ENCODE peak calls at places on chromosomes 16 and 17, in four cellular contexts. A is prostate gland, N is IMR-90, L is keratinocyte. I is an unnamed sample.

GRCh38 chr16:86854058-86854621 is 275.8 kb downstream of the FOXL1 start:
- DNase-seq in A (no peak), N (peak), L (no peak), I (no peak)

GRCh38 chr16:72042157-72042660 is 12.1 kb upstream of the HP start:
- DNase-seq in A (no peak), N (no peak), L (no peak), I (no peak)

GRCh38 chr17:79213305-79213704 is 138.7 kb downstream of the ENGASE start:
- DNase-seq in A (no peak), N (no peak), L (no peak), I (no peak)

GRCh38 chr17:9767432-9767991 is 23.9 kb downstream of the DHRS7C start:
- DNase-seq in A (no peak), N (no peak), L (no peak), I (no peak)

GRCh38 chr17:17506893-17507464 is 10.8 kb upstream of the RASD1 start:
- DNase-seq in A (no peak), N (no peak), L (no peak), I (no peak)

GRCh38 chr16:49821614-49822282 is 34.2 kb downstream of the ZNF423 start:
- DNase-seq in A (no peak), N (no peak), L (no peak), I (no peak)

GRCh38 chr16:30615358-30616076 is 5.3 kb upstream of the ZNF689 start:
- DNase-seq in A (peak), N (peak), L (no peak), I (peak)

GRCh38 chr17:45920083-45920482 is 25.7 kb downstream of the MAPT start:
- DNase-seq in A (no peak), N (no peak), L (no peak), I (no peak)

GRCh38 chr17:5825717-5826330 is 241.5 kb upstream of the NLRP1 start:
- DNase-seq in A (no peak), N (peak), L (no peak), I (no peak)

GRCh38 chr17:56018202-56018601 is 135.1 kb upstream of the ANKFN1 start:
- DNase-seq in A (no peak), N (no peak), L (no peak), I (no peak)

GRCh38 chr16:12321363-12321762 is 344.8 kb downstream of the SNX29 start:
- DNase-seq in A (no peak), N (no peak), L (no peak), I (no peak)

GRCh38 chr16:61295311-61295710 is 740.9 kb downstream of the CDH8 start:
- DNase-seq in A (no peak), N (no peak), L (no peak), I (no peak)

GRCh38 chr17:67942810-67943209 is 53.5 kb downstream of the C17orf58 start:
- DNase-seq in A (no peak), N (peak), L (no peak), I (no peak)

GRCh38 chr17:3683054-3683511 is 12.9 kb downstream of the P2RX5 start:
- DNase-seq in A (no peak), N (no peak), L (no peak), I (no peak)

GRCh38 chr16:78503501-78504110 is 404.2 kb downstream of the WWOX start:
- DNase-seq in A (peak), N (peak), L (peak), I (peak)

GRCh38 chr16:88530858-88531203 is 39.4 kb upstream of the ZC3H18 start:
- DNase-seq in A (no peak), N (no peak), L (no peak), I (no peak)

GRCh38 chr17:14752007-14752406 is 451.1 kb downstream of the HS3ST3B1 start:
- DNase-seq in A (no peak), N (no peak), L (no peak), I (no peak)

GRCh38 chr16:62738631-62739030 is 702.4 kb upstream of the CDH8 start:
- DNase-seq in A (no peak), N (no peak), L (no peak), I (no peak)

GRCh38 chr16:8109510-8110369 is 480.6 kb downstream of the TMEM114 start:
- DNase-seq in A (no peak), N (no peak), L (no peak), I (no peak)

GRCh38 chr16:67179421-67180080 is 4.2 kb downstream of the MATCAP1 start:
- DNase-seq in A (no peak), N (no peak), L (no peak), I (no peak)

GRCh38 chr16:67176662-67177061 is 6.3 kb downstream of the NOL3 start:
- DNase-seq in A (no peak), N (no peak), L (no peak), I (no peak)

GRCh38 chr16:67180166-67180565 is 3.6 kb downstream of the MATCAP1 start:
- DNase-seq in A (no peak), N (no peak), L (no peak), I (no peak)

GRCh38 chr16:67174706-67175231 is 4.4 kb downstream of the NOL3 start:
- DNase-seq in A (no peak), N (no peak), L (no peak), I (no peak)

GRCh38 chr16:67177743-67178699 is 5.7 kb downstream of the MATCAP1 start:
- DNase-seq in A (peak), N (peak), L (no peak), I (peak)
- TF ChIP-seq CTCF in A (no peak), N (no peak), L (peak), I (no peak)

GRCh38 chr17:77957215-77957868 is 1.2 kb upstream of the TNRC6C start:
- DNase-seq in A (no peak), N (peak), L (no peak), I (no peak)
- H3K27ac ChIP-seq in A (peak), N (no peak), L (no peak), I (peak)

DNA sequence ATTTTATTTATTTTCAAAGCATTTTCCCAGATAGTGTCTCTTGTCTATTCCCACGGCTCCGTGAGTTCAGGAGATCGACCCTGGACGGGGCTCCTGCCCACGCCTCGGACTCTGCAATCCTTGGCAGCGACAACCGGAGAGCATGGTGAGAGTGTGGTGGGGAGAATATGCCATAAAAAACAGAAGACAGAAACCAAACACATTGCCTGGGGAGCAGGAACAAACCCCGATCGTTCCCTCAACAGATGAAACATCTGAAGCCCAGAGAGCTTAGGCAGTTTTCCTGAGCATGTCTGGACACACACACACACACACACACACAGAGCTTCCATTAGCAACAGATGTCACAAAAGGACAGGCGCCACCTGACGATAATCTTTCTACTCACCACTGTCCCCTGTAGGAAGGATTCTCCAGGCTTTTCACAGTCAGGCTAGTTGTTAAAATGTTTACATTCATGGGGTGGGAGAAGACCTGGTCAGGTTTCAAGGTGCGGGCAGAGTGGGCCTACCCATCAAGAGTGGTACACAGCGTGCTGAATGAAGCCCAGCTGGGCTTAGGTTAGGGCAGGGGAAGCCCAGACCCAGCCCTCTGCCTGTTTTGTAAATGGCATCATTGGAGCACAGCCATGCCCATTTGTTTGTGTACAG is 230.4 kb upstream of the TNRC6C start:
- DNase-seq in A (no peak), N (no peak), L (no peak), I (no peak)
- TF ChIP-seq CTCF in A (no peak), N (no peak), L (peak), I (no peak)

GRCh38 chr17:7887038-7887481 is 1.5 kb upstream of the CHD3 start:
- DNase-seq in A (no peak), N (no peak), L (peak), I (no peak)

GRCh38 chr17:7886227-7887037 is 2.2 kb upstream of the CHD3 start:
- DNase-seq in A (peak), N (peak), L (no peak), I (peak)

GRCh38 chr17:7883781-7884386 is 4.7 kb upstream of the CHD3 start:
- DNase-seq in A (no peak), N (peak), L (no peak), I (no peak)

GRCh38 chr17:7884581-7885356 is 3.8 kb upstream of the CHD3 start:
- DNase-seq in A (no peak), N (no peak), L (no peak), I (no peak)

GRCh38 chr17:7885357-7886226 is 3.0 kb upstream of the CHD3 start:
- DNase-seq in A (peak), N (peak), L (no peak), I (peak)
- H3K27ac ChIP-seq in A (peak), N (peak), L (peak), I (peak)

GRCh38 chr16:67199011-67199807 is at the start of gene ELMO3:
- DNase-seq in A (peak), N (no peak), L (no peak), I (peak)
- TF ChIP-seq CTCF in A (no peak), N (peak), L (peak), I (no peak)

I was measured in lung.